ENCODE peak calls at places on chromosomes 11 and 22, in five cellular contexts. G is progenitor cell of endocrine pancreas; I is nephron progenitor cell; D is astrocyte of the spinal cord; T is activated CD8-positive, alpha-beta T cell treated with anti-CD3 and anti-CD28 coated beads, Interleukin-2, amount 10 ng/mL, durations not matched to agents 7 days and 5 days. F is an unnamed sample.

GRCh38 chr22:41841085-41841712 is 8.3 kb downstream of the SREBF2 start:
- DNase-seq in G (no peak), I (no peak), D (no peak), T (no peak), F (no peak)

GRCh38 chr22:29879738-29880137 is 3.2 kb upstream of the MTMR3 start:
- DNase-seq in G (no peak), I (no peak), D (no peak), T (no peak), F (no peak)

GRCh38 chr11:132987936-132988335 is 544.4 kb downstream of the OPCML start:
- DNase-seq in G (no peak), I (no peak), D (peak), T (no peak), F (no peak)

GRCh38 chr11:69721745-69722144 is 17.9 kb upstream of the FGF19 start:
- DNase-seq in G (no peak), I (no peak), D (no peak), T (no peak), F (peak)

GRCh38 chr22:49730656-49731055 is 97.0 kb downstream of the BRD1 start:
- DNase-seq in G (no peak), I (no peak), D (no peak), T (no peak), F (no peak)

GRCh38 chr22:19948057-19948760 is 6.6 kb upstream of the TXNRD2 start:
- DNase-seq in G (no peak), I (no peak), D (no peak), T (no peak), F (no peak)

GRCh38 chr11:120682866-120683265 is 171.3 kb downstream of the GRIK4 start:
- DNase-seq in G (no peak), I (no peak), D (peak), T (no peak), F (no peak)

GRCh38 chr11:103714246-103714645 is 322.2 kb upstream of the DDI1 start:
- DNase-seq in G (no peak), I (no peak), D (no peak), T (no peak), F (no peak)

GRCh38 chr11:67238894-67239794 is 27.1 kb upstream of the GRK2 start:
- DNase-seq in G (no peak), I (peak), D (no peak), T (no peak), F (peak)

GRCh38 chr11:7486731-7487130 is 1.4 kb downstream of the OLFML1 start:
- DNase-seq in G (no peak), I (no peak), D (no peak), T (no peak), F (no peak)

GRCh38 chr11:8192016-8192895 is 23.4 kb upstream of the RIC3 start:
- DNase-seq in G (peak), I (peak), D (peak), T (peak), F (peak)

GRCh38 chr22:23065069-23065451 is 5.3 kb upstream of the GNAZ start:
- DNase-seq in G (peak), I (no peak), D (no peak), T (no peak), F (no peak)

GRCh38 chr22:36201630-36202312 is at the start of gene APOL4:
- DNase-seq in G (no peak), I (no peak), D (no peak), T (peak), F (no peak)

GRCh38 chr22:35377735-35378134 is 3.2 kb upstream of the HMOX1 start:
- DNase-seq in G (no peak), I (no peak), D (no peak), T (no peak), F (no peak)

GRCh38 chr22:39174498-39175120 is 22.1 kb upstream of the CBX7 start:
- DNase-seq in G (peak), I (peak), D (peak), T (peak), F (peak)

GRCh38 chr22:25645266-25645665 is 80.8 kb downstream of the GRK3 start:
- DNase-seq in G (no peak), I (no peak), D (peak), T (no peak), F (no peak)

GRCh38 chr11:122647728-122648127 is 7.8 kb upstream of the UBASH3B start:
- DNase-seq in G (no peak), I (no peak), D (no peak), T (no peak), F (no peak)

GRCh38 chr22:40602231-40602630 is 34.3 kb downstream of the MRTFA start:
- DNase-seq in G (no peak), I (no peak), D (peak), T (no peak), F (no peak)

GRCh38 chr22:47055073-47055355 is 292.6 kb downstream of the TBC1D22A start:
- DNase-seq in G (no peak), I (no peak), D (no peak), T (no peak), F (no peak)

GRCh38 chr11:75593337-75593915 is 31.4 kb downstream of the SERPINH1 start:
- DNase-seq in G (no peak), I (no peak), D (no peak), T (no peak), F (no peak)

GRCh38 chr11:23680488-23681230 is 816.2 kb upstream of the LUZP2 start:
- DNase-seq in G (no peak), I (no peak), D (no peak), T (no peak), F (no peak)

GRCh38 chr11:109123811-109124787 is 297.9 kb upstream of the C11orf87 start:
- DNase-seq in G (no peak), I (peak), D (peak), T (no peak), F (no peak)

GRCh38 chr11:35605691-35606090 is 12.6 kb upstream of the FJX1 start:
- DNase-seq in G (no peak), I (peak), D (peak), T (no peak), F (no peak)

F was measured in HAP-1.